ENCODE peak calls at places on chromosome 16, in ten cellular contexts. One of them, this sample, is unnamed.

GRCh38 chr16:46836521-46837292 is 5.7 kb upstream of the C16orf87 start:
- DNase-seq in neural progenitor cell: no peak
- DNase-seq in GM23338: no peak
- DNase-seq in GM12878: no peak
- DNase-seq in K562: no peak
- DNase-seq in fibroblast of lung: no peak
- DNase-seq in MM.1S: no peak
- DNase-seq in PC-3: peak; percentile 28
- DNase-seq in astrocyte: no peak
- DNase-seq in PC-9: no peak
- DNase-seq in this sample: no peak

GRCh38 chr16:67254809-67255552 is 6.2 kb downstream of the SLC9A5 start:
- DNase-seq in neural progenitor cell: no peak
- DNase-seq in GM23338: no peak
- DNase-seq in GM12878: no peak
- DNase-seq in K562: peak; percentile 60
- DNase-seq in fibroblast of lung: no peak
- DNase-seq in MM.1S: no peak
- DNase-seq in PC-3: no peak
- DNase-seq in astrocyte: no peak
- DNase-seq in PC-9: no peak
- DNase-seq in this sample: no peak

GRCh38 chr16:14553447-14553846 is 76.6 kb downstream of the PARN start:
- DNase-seq in neural progenitor cell: no peak
- DNase-seq in GM23338: no peak
- DNase-seq in GM12878: no peak
- DNase-seq in K562: no peak
- DNase-seq in fibroblast of lung: no peak
- DNase-seq in MM.1S: no peak
- DNase-seq in PC-3: no peak
- DNase-seq in astrocyte: no peak
- DNase-seq in PC-9: no peak
- DNase-seq in this sample: no peak

GRCh38 chr16:53922805-53923645 is 219.1 kb downstream of the FTO start:
- DNase-seq in neural progenitor cell: no peak
- DNase-seq in GM23338: no peak
- DNase-seq in GM12878: no peak
- DNase-seq in K562: no peak
- DNase-seq in fibroblast of lung: peak; percentile 53
- DNase-seq in MM.1S: no peak
- DNase-seq in PC-3: no peak
- DNase-seq in astrocyte: peak; percentile 47
- DNase-seq in PC-9: no peak
- DNase-seq in this sample: no peak

GRCh38 chr16:30996324-30996999 is 11.5 kb downstream of the HSD3B7 start:
- DNase-seq in neural progenitor cell: no peak
- DNase-seq in GM23338: peak; percentile 32
- DNase-seq in GM12878: no peak
- DNase-seq in K562: peak; percentile 70
- DNase-seq in fibroblast of lung: no peak
- DNase-seq in MM.1S: no peak
- DNase-seq in PC-3: peak; percentile 12
- DNase-seq in astrocyte: no peak
- DNase-seq in PC-9: no peak
- DNase-seq in this sample: no peak

GRCh38 chr16:2964416-2965223 is 545 bp downstream of the KREMEN2 start:
- DNase-seq in neural progenitor cell: peak; percentile 96
- DNase-seq in GM23338: peak; percentile 95
- DNase-seq in GM12878: no peak
- DNase-seq in K562: peak; percentile 88
- DNase-seq in fibroblast of lung: no peak
- DNase-seq in MM.1S: no peak
- DNase-seq in PC-3: peak; percentile 71
- DNase-seq in astrocyte: no peak
- DNase-seq in PC-9: peak; percentile 93
- DNase-seq in this sample: peak; percentile 70

GRCh38 chr16:55701442-55702319 is 45.9 kb downstream of the SLC6A2 start:
- DNase-seq in neural progenitor cell: peak; percentile 70
- DNase-seq in GM23338: peak; percentile 74
- DNase-seq in GM12878: no peak
- DNase-seq in K562: peak; percentile 75
- DNase-seq in fibroblast of lung: peak; percentile 34
- DNase-seq in MM.1S: peak; percentile 48
- DNase-seq in PC-3: peak; percentile 57
- DNase-seq in astrocyte: peak; percentile 14
- DNase-seq in PC-9: peak; percentile 53
- DNase-seq in this sample: peak; percentile 38

GRCh38 chr16:86723699-86724098 is 145.3 kb downstream of the FOXL1 start:
- DNase-seq in neural progenitor cell: peak; percentile 69
- DNase-seq in GM23338: peak; percentile 80
- DNase-seq in GM12878: no peak
- DNase-seq in K562: no peak
- DNase-seq in fibroblast of lung: no peak
- DNase-seq in MM.1S: no peak
- DNase-seq in PC-3: no peak
- DNase-seq in astrocyte: no peak
- DNase-seq in PC-9: no peak
- DNase-seq in this sample: no peak

GRCh38 chr16:73616186-73616585 is 568.3 kb upstream of the ZFHX3 start:
- DNase-seq in neural progenitor cell: peak; percentile 43
- DNase-seq in GM23338: peak; percentile 66
- DNase-seq in GM12878: no peak
- DNase-seq in K562: peak; percentile 11
- DNase-seq in fibroblast of lung: peak; percentile 60
- DNase-seq in MM.1S: peak; percentile 22
- DNase-seq in PC-3: no peak
- DNase-seq in astrocyte: no peak
- DNase-seq in PC-9: no peak
- DNase-seq in this sample: no peak

GRCh38 chr16:55622930-55623561 is 32.7 kb upstream of the SLC6A2 start:
- DNase-seq in neural progenitor cell: peak; percentile 50
- DNase-seq in GM23338: peak; percentile 86
- DNase-seq in GM12878: no peak
- DNase-seq in K562: peak; percentile 65
- DNase-seq in fibroblast of lung: no peak
- DNase-seq in MM.1S: peak; percentile 9
- DNase-seq in PC-3: peak; percentile 7
- DNase-seq in astrocyte: no peak
- DNase-seq in PC-9: peak; percentile 49
- DNase-seq in this sample: peak; percentile 20

GRCh38 chr16:71894229-71894920 is 956 bp upstream of the IST1 start:
- DNase-seq in neural progenitor cell: peak; percentile 79
- DNase-seq in GM23338: peak; percentile 85
- DNase-seq in GM12878: no peak
- DNase-seq in K562: no peak
- DNase-seq in fibroblast of lung: peak; percentile 71
- DNase-seq in MM.1S: peak; percentile 77
- DNase-seq in PC-3: peak; percentile 59
- DNase-seq in astrocyte: peak; percentile 58
- DNase-seq in PC-9: peak; percentile 55
- DNase-seq in this sample: peak; percentile 73

GRCh38 chr16:21339269-21339641 is 61.2 kb upstream of the CRYM start:
- DNase-seq in neural progenitor cell: no peak
- DNase-seq in GM23338: no peak
- DNase-seq in GM12878: no peak
- DNase-seq in K562: no peak
- DNase-seq in fibroblast of lung: no peak
- DNase-seq in MM.1S: no peak
- DNase-seq in PC-3: no peak
- DNase-seq in astrocyte: no peak
- DNase-seq in PC-9: no peak
- DNase-seq in this sample: no peak

GRCh38 chr16:25679468-25680010 is 12.2 kb upstream of the HS3ST4 start:
- DNase-seq in neural progenitor cell: no peak
- DNase-seq in GM23338: peak; percentile 8
- DNase-seq in GM12878: no peak
- DNase-seq in K562: no peak
- DNase-seq in fibroblast of lung: no peak
- DNase-seq in MM.1S: no peak
- DNase-seq in PC-3: no peak
- DNase-seq in astrocyte: no peak
- DNase-seq in PC-9: no peak
- DNase-seq in this sample: no peak

DNA sequence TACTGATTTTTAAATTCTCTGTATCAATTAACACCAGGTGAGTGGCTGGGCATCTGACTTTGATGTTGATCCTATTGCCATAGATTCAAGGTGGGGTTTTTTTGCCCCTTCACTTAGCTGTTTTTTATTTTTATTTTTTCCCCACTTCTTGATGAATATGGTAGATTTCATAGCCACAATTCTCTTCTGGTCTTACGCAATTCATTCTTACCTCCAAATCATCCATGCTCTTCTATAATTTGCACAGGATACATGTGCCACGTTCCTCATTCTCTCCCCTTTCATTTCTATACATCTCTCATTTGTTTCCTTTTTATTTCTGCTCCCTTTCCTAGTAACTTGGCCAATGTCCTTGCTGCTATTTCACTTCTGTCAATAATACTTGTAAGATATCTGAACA is 14.9 kb upstream of the HS3ST4 start:
- DNase-seq in neural progenitor cell: no peak
- DNase-seq in GM23338: no peak
- DNase-seq in GM12878: no peak
- DNase-seq in K562: no peak
- DNase-seq in fibroblast of lung: no peak
- DNase-seq in MM.1S: no peak
- DNase-seq in PC-3: no peak
- DNase-seq in astrocyte: no peak
- DNase-seq in PC-9: no peak
- DNase-seq in this sample: no peak
- TF ChIP-seq EZH2 in neural progenitor cell: no peak
- TF ChIP-seq EZH2 in GM23338: no peak
- TF ChIP-seq EZH2 in GM12878: no peak
- TF ChIP-seq EZH2 in K562: no peak
- TF ChIP-seq EZH2 in fibroblast of lung: no peak
- TF ChIP-seq EZH2 in MM.1S: no peak
- TF ChIP-seq EZH2 in PC-3: no peak
- TF ChIP-seq EZH2 in astrocyte: no peak
- TF ChIP-seq EZH2 in PC-9: no peak
- TF ChIP-seq EZH2 in this sample: no peak

DNA sequence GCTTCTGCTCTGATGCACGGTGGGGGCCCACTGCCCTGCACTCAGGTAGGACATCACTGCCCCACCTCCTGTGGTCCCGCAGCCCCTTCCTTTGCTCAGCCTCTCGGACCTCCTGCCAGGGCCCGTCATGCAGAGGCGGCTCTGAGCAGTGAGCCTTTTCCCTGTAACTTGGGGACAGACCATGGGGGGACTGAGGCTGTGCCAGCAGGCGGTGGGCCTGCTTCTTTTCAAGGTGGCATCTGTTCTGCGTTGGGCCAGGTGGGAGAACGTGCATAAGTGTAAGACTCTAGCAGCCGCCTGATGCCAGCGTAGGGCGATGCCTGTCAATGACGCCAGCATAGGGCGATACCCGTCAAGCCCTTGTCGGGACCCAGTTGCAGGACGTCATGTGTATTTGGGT is 40.3 kb upstream of the ZNF469 start:
- DNase-seq in neural progenitor cell: no peak
- DNase-seq in GM23338: no peak
- DNase-seq in GM12878: no peak
- DNase-seq in K562: no peak
- DNase-seq in fibroblast of lung: no peak
- DNase-seq in MM.1S: no peak
- DNase-seq in PC-3: no peak
- DNase-seq in astrocyte: no peak
- DNase-seq in PC-9: no peak
- DNase-seq in this sample: no peak
- H3K4me2 ChIP-seq in neural progenitor cell: no peak overlapping the region
- H3K4me2 ChIP-seq in GM23338: no peak overlapping the region
- H3K4me2 ChIP-seq in GM12878: no peak overlapping the region
- H3K4me2 ChIP-seq in K562: no peak overlapping the region
- H3K4me2 ChIP-seq in fibroblast of lung: no peak overlapping the region
- H3K4me2 ChIP-seq in MM.1S: no peak overlapping the region
- H3K4me2 ChIP-seq in PC-3: no peak overlapping the region
- H3K4me2 ChIP-seq in astrocyte: no peak overlapping the region
- H3K4me2 ChIP-seq in PC-9: no peak overlapping the region
- H3K4me2 ChIP-seq in this sample: no peak overlapping the region

DNA sequence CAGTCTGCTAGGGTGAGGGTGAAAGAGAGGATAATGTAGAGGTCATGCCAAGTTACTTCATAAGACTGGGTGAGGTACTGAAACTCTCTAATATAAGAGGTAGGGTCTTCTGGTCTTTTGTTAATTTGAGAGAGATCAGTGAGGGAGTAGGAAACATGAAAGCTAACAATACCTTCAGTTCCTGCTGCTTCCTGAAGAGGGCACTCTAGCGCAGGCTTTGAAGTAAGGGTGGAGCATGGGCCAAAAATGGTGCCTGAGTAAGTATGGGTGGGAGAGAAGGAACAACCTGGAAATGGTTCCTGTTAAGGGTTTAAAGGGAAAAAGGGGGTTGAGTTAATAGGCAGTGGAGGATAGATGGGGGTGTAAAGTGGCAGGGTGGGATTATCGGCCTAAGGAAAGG is 2449.5 kb downstream of the TP53TG3F start:
- DNase-seq in neural progenitor cell: no peak
- DNase-seq in GM23338: peak; percentile 4
- DNase-seq in GM12878: no peak
- DNase-seq in K562: peak; percentile 25
- DNase-seq in fibroblast of lung: no peak
- DNase-seq in MM.1S: no peak
- DNase-seq in PC-3: no peak
- DNase-seq in astrocyte: no peak
- DNase-seq in PC-9: peak; percentile 9
- DNase-seq in this sample: no peak
- TF ChIP-seq CTCF in neural progenitor cell: peak; percentile 18
- TF ChIP-seq CTCF in GM23338: peak; percentile 48
- TF ChIP-seq CTCF in GM12878: no peak
- TF ChIP-seq CTCF in K562: peak; percentile 52
- TF ChIP-seq CTCF in fibroblast of lung: peak; percentile 3
- TF ChIP-seq CTCF in MM.1S: peak; percentile 33
- TF ChIP-seq CTCF in PC-3: peak; percentile 33
- TF ChIP-seq CTCF in astrocyte: no peak
- TF ChIP-seq CTCF in PC-9: peak; percentile 91
- TF ChIP-seq CTCF in this sample: no peak

DNA sequence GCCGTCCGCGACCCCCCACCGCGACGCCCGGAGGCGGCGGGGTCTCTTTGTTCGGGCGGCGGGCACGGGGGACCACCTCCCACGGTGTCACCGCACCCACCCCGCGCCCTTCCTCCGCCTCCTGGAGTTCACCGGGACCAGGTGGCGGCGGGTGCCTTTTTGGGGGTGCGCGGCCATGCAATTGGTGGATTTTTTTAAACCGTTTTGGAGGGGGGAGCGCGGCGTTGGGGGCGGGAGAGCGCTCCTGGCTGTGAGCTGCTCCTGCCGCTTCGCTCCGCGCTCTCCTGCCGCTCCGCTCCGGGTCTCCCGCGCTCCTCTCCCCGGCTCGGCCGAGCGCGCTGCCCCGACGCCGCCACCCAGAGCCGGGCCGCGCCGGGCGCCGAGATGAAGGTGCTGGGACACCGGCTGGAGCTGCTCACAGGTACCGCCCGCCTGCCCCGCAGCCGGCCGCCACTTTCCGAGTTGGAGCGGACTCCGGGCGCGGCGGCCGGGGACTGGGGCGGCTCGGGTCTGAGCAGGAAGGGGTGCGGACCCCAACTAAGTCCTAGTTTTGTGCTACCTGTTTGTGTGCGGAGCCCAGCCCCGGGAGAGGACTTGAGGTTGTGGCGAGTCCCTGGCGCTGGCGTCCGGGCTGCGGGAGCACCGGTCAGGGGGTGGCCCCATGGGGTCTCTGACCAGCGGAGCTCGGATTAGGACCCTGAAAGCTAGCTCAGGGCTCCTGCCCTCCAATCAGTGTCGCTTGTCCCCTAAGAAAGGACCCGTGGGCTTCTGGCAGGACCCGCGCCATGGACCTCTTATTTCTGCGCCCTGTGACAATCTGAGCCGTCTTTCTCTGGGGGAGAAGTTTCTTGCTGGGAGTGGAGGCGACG is 35.7 kb upstream of the NDRG4 start:
- DNase-seq in neural progenitor cell: peak; percentile 71
- DNase-seq in GM23338: peak; percentile 67
- DNase-seq in GM12878: no peak
- DNase-seq in K562: no peak
- DNase-seq in fibroblast of lung: no peak
- DNase-seq in MM.1S: no peak
- DNase-seq in PC-3: peak; percentile 39
- DNase-seq in astrocyte: no peak
- DNase-seq in PC-9: peak; percentile 29
- DNase-seq in this sample: peak; percentile 31
- TF ChIP-seq EZH2 in neural progenitor cell: peak; percentile 96
- TF ChIP-seq EZH2 in GM23338: peak; percentile 27
- TF ChIP-seq EZH2 in GM12878: no peak
- TF ChIP-seq EZH2 in K562: no peak
- TF ChIP-seq EZH2 in fibroblast of lung: no peak
- TF ChIP-seq EZH2 in MM.1S: peak; percentile 58
- TF ChIP-seq EZH2 in PC-3: peak; percentile 43
- TF ChIP-seq EZH2 in astrocyte: peak; percentile 100
- TF ChIP-seq EZH2 in PC-9: no peak
- TF ChIP-seq EZH2 in this sample: peak; percentile 96